ENCODE peak calls at places on chromosome 12, in ten cellular contexts. T is CD4-positive, CD25-positive, alpha-beta regulatory T cell; G is dermis microvascular lymphatic vessel endothelial cell; B is CD4-positive, alpha-beta memory T cell; N is activated CD4-positive, alpha-beta T cell treated with anti-CD3 and anti-CD28 coated beads for 36 hours; L is activated gamma-delta T cell treated with Interleukin-2 at 50 U/mL for 16 hours; Q is amygdala; Z is keratinocyte; V is cardiac muscle cell; D is T1000. W is an unnamed sample.

GRCh38 chr12:39972119-39972518 is 133.8 kb downstream of the SLC2A13 start:
- DNase-seq in T (no peak), G (no peak), B (no peak), N (no peak), L (no peak), Q (no peak), Z (no peak), V (no peak), D (no peak), W (peak)

GRCh38 chr12:67578976-67579661 is 69.4 kb upstream of the DYRK2 start:
- DNase-seq in T (no peak), G (no peak), B (peak), N (peak), L (peak), Q (no peak), Z (no peak), V (no peak), D (no peak), W (no peak)

GRCh38 chr12:52260351-52261210 is 13.9 kb upstream of the KRT86 start:
- DNase-seq in T (no peak), G (no peak), B (no peak), N (no peak), L (no peak), Q (no peak), Z (no peak), V (no peak), D (no peak), W (no peak)

GRCh38 chr12:132675753-132676152 is 11.4 kb downstream of the POLE start:
- DNase-seq in T (no peak), G (no peak), B (no peak), N (no peak), L (no peak), Q (no peak), Z (no peak), V (no peak), D (no peak), W (no peak)

GRCh38 chr12:122227341-122227740 is 1.5 kb upstream of the DIABLO start:
- DNase-seq in T (peak), G (no peak), B (peak), N (no peak), L (peak), Q (no peak), Z (no peak), V (no peak), D (no peak), W (no peak)

GRCh38 chr12:116152268-116152667 is 125.2 kb downstream of the MED13L start:
- DNase-seq in T (no peak), G (no peak), B (no peak), N (peak), L (no peak), Q (no peak), Z (no peak), V (no peak), D (peak), W (peak)

GRCh38 chr12:107536613-107537012 is 149.0 kb upstream of the PWP1 start:
- DNase-seq in T (no peak), G (no peak), B (no peak), N (no peak), L (no peak), Q (no peak), Z (no peak), V (no peak), D (no peak), W (no peak)

GRCh38 chr12:53963434-53964314 is 9.0 kb downstream of the HOXC12 start:
- DNase-seq in T (no peak), G (no peak), B (no peak), N (no peak), L (no peak), Q (no peak), Z (no peak), V (no peak), D (no peak), W (no peak)

GRCh38 chr12:90896164-90896563 is 58.8 kb downstream of the CCER1 start:
- DNase-seq in T (no peak), G (no peak), B (no peak), N (no peak), L (no peak), Q (no peak), Z (peak), V (no peak), D (no peak), W (peak)

GRCh38 chr12:48084066-48084465 is 21.8 kb downstream of the SENP1 start:
- DNase-seq in T (no peak), G (peak), B (no peak), N (no peak), L (no peak), Q (no peak), Z (no peak), V (no peak), D (no peak), W (peak)

W was measured in GM03348.